ENCODE peak calls at places on chromosomes 12 and 14, in ten cellular contexts. V is activated CD8-positive, alpha-beta memory T cell treated with anti-CD3 and anti-CD28 coated beads, Interleukin-2, amount 10 ng/mL, durations not matched to agents 7 days and 5 days; X is iris pigment epithelial cell; E is EL; T is AG04450; R is activated T-cell treated with anti-CD3 and anti-CD28 coated beads, Interleukin-2, amount 50 U/mL, for 72 hours; Z is progenitor cell of endocrine pancreas; U is stimulated activated CD4-positive, alpha-beta T cell treated with anti-CD3 and anti-CD28 coated beads, Interleukin-15, amount 100 ng/mL, for 1 hour; K is CD8-positive, alpha-beta memory T cell; F is activated T-helper 9 cell treated with anti-CD3 and anti-CD28 coated beads, Interleukin-2, amount 50 U/mL, for 16 hours. G is an unnamed sample.

GRCh38 chr12:117040496-117040895 is 58.7 kb downstream of the TESC start:
- DNase-seq in X (no peak), T (no peak), K (no peak), V (no peak), Z (no peak), E (no peak), R (no peak), U (no peak), F (no peak), G (no peak)

GRCh38 chr12:110281549-110282342 is 699 bp downstream of the ATP2A2 start:
- DNase-seq in X (peak; percentile 52), K (peak; percentile 7), Z (peak; percentile 70), U (peak; percentile 31), E (peak; percentile 64), F (peak; percentile 36), R (peak; percentile 66), T (no peak), V (peak; percentile 70), G (peak; percentile 65)

GRCh38 chr14:94601961-94602391 is 10.2 kb upstream of the SERPINA3 start:
- DNase-seq in R (no peak), E (peak; percentile 87), T (peak; percentile 78), K (no peak), Z (no peak), U (no peak), F (no peak), X (peak; percentile 92), V (no peak), G (peak; percentile 80)

GRCh38 chr12:94202245-94203180 is 54.1 kb downstream of the PLXNC1 start:
- DNase-seq in T (no peak), E (no peak), F (no peak), U (no peak), Z (no peak), V (peak; percentile 51), K (no peak), R (no peak), X (no peak), G (no peak)

GRCh38 chr14:70257526-70257925 is 68.8 kb upstream of the SLC8A3 start:
- DNase-seq in U (no peak), Z (no peak), K (no peak), R (peak; percentile 28), E (peak; percentile 11), F (no peak), X (no peak), V (peak; percentile 46), T (no peak), G (no peak)

GRCh38 chr12:6724409-6724797 is 557 bp downstream of the COPS7A start:
- DNase-seq in U (no peak), K (no peak), E (no peak), R (peak; percentile 48), T (no peak), X (no peak), F (no peak), V (peak; percentile 70), Z (peak; percentile 23), G (no peak)

GRCh38 chr14:56002876-56003625 is 115.2 kb upstream of the PELI2 start:
- DNase-seq in K (peak; percentile 5), Z (no peak), F (no peak), X (no peak), T (no peak), V (peak; percentile 84), R (peak; percentile 51), E (no peak), U (no peak), G (no peak)

GRCh38 chr14:23572524-23572828 is 4.9 kb upstream of the AP1G2 start:
- DNase-seq in R (no peak), V (no peak), K (no peak), U (no peak), Z (no peak), E (no peak), F (no peak), X (no peak), T (no peak), G (no peak)

GRCh38 chr12:101066489-101066888 is 143.5 kb downstream of the SLC5A8 start:
- DNase-seq in V (no peak), Z (no peak), F (no peak), E (no peak), K (no peak), T (no peak), X (no peak), R (no peak), U (no peak), G (no peak)

GRCh38 chr12:62308201-62308600 is 48.0 kb downstream of the USP15 start:
- DNase-seq in E (no peak), T (no peak), V (no peak), R (no peak), Z (no peak), K (no peak), F (no peak), X (no peak), U (no peak), G (no peak)

GRCh38 chr14:75339059-75339458 is 60.4 kb downstream of the FOS start:
- DNase-seq in X (peak; percentile 65), T (no peak), R (no peak), K (no peak), U (no peak), E (peak; percentile 77), F (no peak), V (no peak), Z (no peak), G (peak; percentile 53)

GRCh38 chr12:88549929-88550328 is 30.3 kb downstream of the KITLG start:
- DNase-seq in V (no peak), R (no peak), Z (no peak), X (no peak), U (no peak), E (no peak), F (no peak), K (no peak), T (no peak), G (peak; percentile 42)

GRCh38 chr14:76464856-76465255 is 88.9 kb downstream of the ESRRB start:
- DNase-seq in U (no peak), Z (no peak), F (no peak), K (no peak), E (no peak), X (no peak), T (no peak), V (no peak), R (no peak), G (no peak)

GRCh38 chr12:71477046-71477445 is 37.4 kb downstream of the LGR5 start:
- DNase-seq in Z (no peak), R (no peak), E (peak; percentile 23), T (no peak), K (no peak), V (no peak), X (no peak), U (no peak), F (no peak), G (no peak)

GRCh38 chr12:64665506-64665905 is 55.2 kb downstream of the RASSF3 start:
- DNase-seq in X (no peak), T (no peak), Z (no peak), E (no peak), K (peak; percentile 56), R (peak; percentile 53), F (peak; percentile 32), V (peak; percentile 59), U (no peak), G (no peak)

GRCh38 chr14:42307239-42307825 is 700.7 kb downstream of the LRFN5 start:
- DNase-seq in E (no peak), X (no peak), U (no peak), V (no peak), K (no peak), R (no peak), Z (no peak), T (no peak), F (no peak), G (no peak)

G was measured in HCEC 1CT.